ENCODE peak calls at places on chromosomes 6 and 20, in six cellular contexts. H is SK-N-SH, Z is thyroid gland, G is tibial artery, I is A549, M is right lobe of liver. U is an unnamed sample. For H3K4me1, the result is how much of the 10 kb centered on the place peaks cover.

GRCh38 chr6:129209355-129209754 is 326.4 kb downstream of the LAMA2 start:
- DNase-seq in I (no peak), G (no peak), M (no peak), Z (no peak), H (no peak), U (no peak)

GRCh38 chr20:43825635-43826034 is 89.0 kb upstream of the TOX2 start:
- DNase-seq in H (no peak), G (no peak), I (no peak), M (no peak), Z (no peak), U (no peak)

GRCh38 chr6:109772961-109773431 is 81.9 kb downstream of the FIG4 start:
- DNase-seq in G (no peak), H (no peak), I (no peak), Z (peak), M (peak), U (no peak)

GRCh38 chr6:135870722-135871121 is 19.2 kb downstream of the PDE7B start:
- DNase-seq in G (no peak), Z (no peak), H (no peak), M (no peak), I (no peak), U (no peak)

GRCh38 chr6:137424243-137424642 is 70.0 kb downstream of the OLIG3 start:
- DNase-seq in H (no peak), M (no peak), Z (no peak), G (no peak), I (no peak), U (no peak)

GRCh38 chr6:115914098-115914497 is 146.6 kb downstream of the FRK start:
- DNase-seq in H (no peak), G (no peak), M (no peak), I (no peak), Z (no peak), U (no peak)

GRCh38 chr6:15941168-15941567 is 187.7 kb upstream of the MYLIP start:
- DNase-seq in G (no peak), I (no peak), Z (no peak), H (no peak), M (no peak), U (no peak)

GRCh38 chr6:33733294-33734007 is 13.3 kb downstream of the IP6K3 start:
- DNase-seq in G (no peak), I (no peak), Z (no peak), H (no peak), M (no peak), U (no peak)

GRCh38 chr20:24160563-24161355 is 172.2 kb upstream of the GGTLC1 start:
- DNase-seq in G (peak), Z (peak), M (no peak), I (peak), H (peak), U (peak)

GRCh38 chr6:11714116-11714797 is 64.3 kb downstream of the ADTRP start:
- DNase-seq in G (no peak), I (no peak), M (no peak), Z (no peak), H (no peak), U (no peak)

GRCh38 chr20:59032713-59033059 is 551 bp upstream of the ATP5F1E start:
- DNase-seq in H (peak), G (no peak), I (peak), M (no peak), Z (no peak), U (no peak)

GRCh38 chr6:20319520-20320357 is 81.9 kb upstream of the E2F3 start:
- DNase-seq in M (peak), Z (peak), G (no peak), I (no peak), H (no peak), U (no peak)

GRCh38 chr6:33696538-33697518 is 14.7 kb downstream of the UQCC2 start:
- DNase-seq in Z (peak), G (no peak), I (no peak), M (no peak), H (peak), U (no peak)

GRCh38 chr6:156848533-156848932 is 71.4 kb downstream of the ARID1B start:
- DNase-seq in M (no peak), G (peak), I (no peak), Z (peak), H (peak), U (no peak)

GRCh38 chr20:16530201-16530681 is 43.0 kb downstream of the KIF16B start:
- DNase-seq in G (no peak), I (peak), H (no peak), Z (no peak), M (no peak), U (no peak)

GRCh38 chr6:67664942-67665341 is 970.1 kb upstream of the ADGRB3 start:
- DNase-seq in G (no peak), I (no peak), Z (no peak), M (no peak), H (no peak), U (no peak)

GRCh38 chr6:114862809-114863208 is 520.0 kb upstream of the HS3ST5 start:
- DNase-seq in G (no peak), I (no peak), H (no peak), Z (no peak), M (no peak), U (no peak)

GRCh38 chr20:34978092-34978744 is 22.6 kb downstream of the MYH7B start:
- DNase-seq in I (no peak), M (no peak), G (no peak), Z (no peak), H (no peak), U (no peak)

GRCh38 chr20:6956574-6956973 is 189.1 kb downstream of the BMP2 start:
- DNase-seq in H (no peak), G (no peak), Z (no peak), I (no peak), M (no peak), U (no peak)

GRCh38 chr20:58224974-58225373 is 3.5 kb downstream of the ANKRD60 start:
- DNase-seq in M (no peak), G (no peak), I (no peak), Z (no peak), H (no peak), U (no peak)

GRCh38 chr20:8449120-8449519 is 317.1 kb downstream of the PLCB1 start:
- DNase-seq in I (no peak), M (no peak), Z (no peak), G (no peak), H (no peak), U (no peak)

GRCh38 chr6:147190556-147190955 is 13.7 kb upstream of the STXBP5 start:
- DNase-seq in Z (no peak), G (no peak), H (no peak), I (no peak), M (no peak), U (no peak)

GRCh38 chr6:152170702-152171667 is 363.5 kb downstream of the ESR1 start:
- DNase-seq in I (no peak), G (no peak), H (no peak), M (no peak), Z (no peak), U (no peak)

GRCh38 chr6:11151488-11151887 is 40.0 kb upstream of the ERVFRD-1 start:
- DNase-seq in M (no peak), G (no peak), I (no peak), H (no peak), Z (no peak), U (no peak)

GRCh38 chr6:109606362-109606761 is 84.6 kb downstream of the AK9 start:
- DNase-seq in G (no peak), H (no peak), I (no peak), M (no peak), Z (no peak), U (no peak)

GRCh38 chr20:59365611-59366284 is 65.3 kb downstream of the EDN3 start:
- DNase-seq in G (no peak), M (no peak), Z (peak), H (no peak), I (no peak), U (no peak)

GRCh38 chr20:62876441-62876825 is 14.8 kb upstream of the TCFL5 start:
- DNase-seq in M (no peak), G (no peak), H (peak), I (no peak), Z (no peak), U (no peak)

GRCh38 chr20:62872863-62873261 is 11.2 kb upstream of the TCFL5 start:
- DNase-seq in H (no peak), M (no peak), Z (no peak), I (no peak), G (no peak), U (no peak)

GRCh38 chr20:62875419-62876355 is 14.1 kb upstream of the TCFL5 start:
- DNase-seq in I (peak), Z (peak), M (no peak), H (peak), G (peak), U (peak)

GRCh38 chr20:62873280-62873679 is 11.7 kb upstream of the TCFL5 start:
- DNase-seq in I (no peak), G (no peak), Z (no peak), M (no peak), H (no peak), U (no peak)

DNA sequence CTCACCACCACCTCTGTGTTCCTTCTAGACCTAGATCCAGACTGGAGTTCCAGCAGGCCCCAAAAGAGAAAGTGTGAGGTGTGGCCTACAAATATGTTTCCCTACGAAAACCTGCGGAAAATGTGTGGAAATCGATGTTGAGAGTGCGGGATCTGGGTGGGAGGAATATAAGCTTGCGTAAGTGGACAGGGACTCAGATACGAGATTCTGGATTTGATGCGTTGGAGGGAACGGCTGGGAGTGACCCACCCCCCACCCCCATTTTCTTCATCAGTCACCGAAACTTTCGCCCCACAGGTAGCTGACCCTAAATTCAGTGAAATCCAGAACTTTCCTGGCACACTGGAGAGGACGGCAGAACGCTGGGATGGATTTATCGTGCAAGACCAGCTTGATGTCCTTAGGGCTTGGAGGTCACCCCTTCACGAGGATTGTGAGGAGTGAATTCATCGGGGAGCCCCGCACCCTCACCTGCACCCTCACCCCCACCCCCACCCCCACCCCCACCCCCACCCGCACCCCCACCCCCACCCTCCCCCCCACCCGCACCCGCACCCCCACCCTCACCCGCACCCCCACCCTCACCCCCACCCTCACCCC is 13.2 kb upstream of the TCFL5 start:
- DNase-seq in H (peak), Z (no peak), M (no peak), I (no peak), G (no peak), U (no peak)
- H3K4me3 ChIP-seq in H (no peak), Z (no peak), M (no peak), I (peak), G (no peak), U (no peak)

DNA sequence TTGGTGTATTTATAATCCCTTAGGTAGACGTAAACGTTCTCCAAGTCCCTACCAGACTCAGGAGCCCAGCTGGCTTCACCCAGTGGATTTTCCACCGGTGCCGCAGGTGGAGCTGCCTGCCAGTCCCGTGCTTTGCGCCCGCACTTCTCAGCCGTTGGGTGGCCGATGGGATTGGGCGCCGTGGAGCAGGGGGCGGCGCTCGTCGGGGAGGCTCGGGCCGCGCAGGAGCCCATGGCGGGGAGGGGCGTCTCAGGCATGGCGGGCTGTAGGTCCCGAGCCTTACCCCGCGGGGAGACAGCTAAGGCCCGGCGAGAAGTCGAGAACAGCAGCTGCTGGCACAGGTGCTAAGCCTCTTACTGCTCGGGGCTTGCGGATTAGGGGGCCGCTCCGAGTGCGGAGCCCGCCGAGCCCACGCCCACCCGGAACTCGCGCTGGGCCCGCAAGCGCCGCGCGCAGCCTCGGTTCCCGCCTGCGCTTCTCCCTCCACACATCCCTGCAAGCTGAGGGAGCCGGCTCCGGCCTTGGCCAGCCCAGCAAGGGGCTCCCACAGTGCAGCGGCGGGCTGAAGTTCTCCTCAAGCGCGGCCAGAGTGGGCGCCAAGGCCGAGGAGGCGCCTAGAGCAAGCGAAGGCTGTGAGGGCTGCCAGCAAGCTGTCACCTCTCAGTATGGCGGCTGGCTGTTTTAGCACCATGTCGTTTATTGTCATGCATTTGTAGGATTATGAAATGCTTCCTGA is 57.3 kb downstream of the TRIM27 start:
- DNase-seq in H (peak), Z (peak), I (no peak), M (peak), G (peak), U (peak)
- H3K27ac ChIP-seq in H (peak), Z (peak), I (peak), M (peak), G (peak), U (peak)

GRCh38 chr20:31717478-31717946 is 5.2 kb downstream of the BCL2L1 start:
- DNase-seq in G (no peak), Z (no peak), H (no peak), I (no peak), M (no peak), U (no peak)
- H3K4me1 ChIP-seq in G (half or more), Z (half or more), H (under half), I (half or more), M (under half), U (half or more)

GRCh38 chr6:158818008-158818579 is 1.1 kb downstream of the EZR start:
- DNase-seq in I (peak), M (peak), H (peak), Z (peak), G (peak), U (peak)

GRCh38 chr6:158816329-158816728 is 2.8 kb downstream of the EZR start:
- DNase-seq in G (no peak), Z (no peak), H (no peak), I (no peak), M (no peak), U (no peak)

GRCh38 chr6:158818580-158819212 is 472 bp downstream of the EZR start:
- DNase-seq in Z (peak), G (peak), H (peak), M (peak), I (peak), U (no peak)

GRCh38 chr6:158815915-158816314 is 3.3 kb downstream of the EZR start:
- DNase-seq in H (no peak), M (no peak), Z (no peak), I (no peak), G (no peak), U (no peak)

DNA sequence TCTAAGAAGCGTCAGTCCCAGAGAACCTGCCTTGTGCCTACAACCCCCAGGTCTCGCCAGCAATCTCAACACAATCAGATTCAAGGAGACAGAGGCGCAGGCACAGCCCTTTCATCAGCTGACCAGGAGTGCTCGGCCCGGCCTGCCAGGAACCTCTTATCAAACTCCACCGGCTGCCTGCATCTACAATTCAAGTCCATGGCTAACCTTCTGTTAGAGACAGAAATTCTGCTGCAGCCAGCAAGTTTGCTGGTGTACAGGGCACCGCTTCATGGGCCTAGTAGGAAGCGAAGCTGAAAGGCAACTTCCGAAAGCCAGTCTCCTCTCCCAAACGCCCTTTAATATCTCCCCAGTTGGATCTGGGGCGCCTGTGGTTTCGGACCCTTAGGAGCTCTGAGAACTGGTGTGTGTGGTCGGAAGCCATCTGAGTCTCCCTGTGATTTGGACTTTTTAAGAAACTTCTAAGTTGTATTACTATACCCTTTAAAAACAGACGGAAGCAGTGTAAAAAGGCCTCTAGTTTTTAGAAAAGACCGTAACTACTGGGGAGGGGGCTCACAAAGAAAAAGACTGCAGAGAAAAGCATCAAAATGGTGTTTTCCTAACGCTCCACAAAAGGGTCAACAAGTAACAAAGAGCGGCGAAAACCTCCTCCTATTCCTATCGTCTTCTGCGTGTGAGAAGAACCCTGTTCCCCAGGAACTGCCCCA is 1.7 kb downstream of the EZR start:
- DNase-seq in G (no peak), I (no peak), H (peak), Z (peak), M (peak), U (peak)
- H3K4me3 ChIP-seq in G (peak), I (peak), H (peak), Z (peak), M (peak), U (peak)

GRCh38 chr6:102764317-102764716 is 1370.8 kb downstream of the GRIK2 start:
- DNase-seq in Z (no peak), I (no peak), G (no peak), H (no peak), M (no peak), U (no peak)

GRCh38 chr6:102763886-102764285 is 1370.4 kb downstream of the GRIK2 start:
- DNase-seq in Z (no peak), H (no peak), M (no peak), G (no peak), I (no peak), U (no peak)

DNA sequence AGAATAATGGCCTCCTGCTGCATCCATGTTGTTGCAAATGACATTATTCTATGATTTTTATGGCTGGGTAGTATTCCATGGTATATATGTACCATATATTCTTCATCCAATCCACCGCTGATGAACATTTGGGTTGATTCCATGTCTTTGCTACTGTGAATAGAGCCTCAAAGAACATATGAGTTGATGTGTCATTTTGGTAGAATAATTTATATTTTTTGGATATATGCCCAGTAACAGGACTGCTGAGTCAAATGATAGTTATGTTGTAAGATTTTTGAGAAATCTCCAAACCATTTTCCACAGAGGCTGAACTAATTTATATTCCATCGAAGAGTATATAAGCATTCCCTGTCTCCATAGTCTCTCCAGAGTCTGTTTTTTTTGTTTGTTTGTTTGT is 1373.4 kb downstream of the GRIK2 start:
- DNase-seq in G (no peak), M (no peak), H (no peak), I (no peak), Z (no peak), U (no peak)
- H3K27ac ChIP-seq in G (no peak), M (no peak), H (no peak), I (no peak), Z (no peak), U (no peak)

GRCh38 chr20:4813839-4814695 is 92.4 kb downstream of the PRND start:
- DNase-seq in H (no peak), Z (no peak), M (no peak), G (peak), I (no peak), U (peak)
- H3K4me1 ChIP-seq in H (under half), Z (under half), M (under half), G (under half), I (under half), U (under half)

DNA sequence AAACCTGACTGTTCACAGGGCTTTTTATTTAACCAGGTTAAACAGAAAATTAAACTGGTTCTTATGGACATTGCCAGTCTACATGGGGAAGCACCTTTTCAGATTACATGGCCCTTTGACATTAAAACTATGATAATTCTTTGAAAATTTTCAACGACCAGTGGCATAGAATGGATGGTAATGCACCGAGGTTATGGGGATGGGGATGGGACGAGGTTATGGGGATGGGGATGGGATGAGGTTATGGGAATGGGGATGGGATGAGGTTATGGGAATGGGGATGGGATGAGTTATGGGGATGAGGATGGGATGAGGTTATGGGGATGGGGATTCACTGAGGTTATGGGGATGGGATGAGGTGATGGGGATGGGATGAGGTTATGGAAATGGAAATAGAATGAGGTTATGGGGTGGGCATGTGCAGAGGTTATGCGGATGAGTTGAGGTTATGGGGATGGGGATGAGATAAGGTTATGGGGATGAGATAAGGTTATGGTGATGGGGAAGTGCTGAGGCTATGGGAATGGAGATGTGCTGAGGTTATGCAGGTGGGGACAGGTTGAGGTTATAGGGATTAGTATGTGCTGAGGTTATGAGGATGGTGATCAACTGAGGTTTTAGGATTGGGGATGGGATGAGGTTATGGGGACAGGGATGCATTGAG is 541.9 kb downstream of the CDH26 start:
- DNase-seq in I (no peak), H (no peak), M (no peak), G (no peak), Z (no peak), U (no peak)
- H3K4me3 ChIP-seq in I (no peak), H (no peak), M (no peak), G (no peak), Z (no peak), U (no peak)

GRCh38 chr6:54491431-54491830 is 183.2 kb downstream of the TINAG start:
- DNase-seq in I (no peak), M (no peak), G (no peak), Z (no peak), H (no peak), U (no peak)

GRCh38 chr6:54493138-54493537 is 184.9 kb downstream of the TINAG start:
- DNase-seq in I (peak), M (no peak), G (no peak), H (no peak), Z (no peak), U (no peak)
- H3K27ac ChIP-seq in I (peak), M (no peak), G (no peak), H (no peak), Z (no peak), U (no peak)